ENCODE peak calls at places on chromosome 18, in five cellular contexts. One of them, this sample, is unnamed.

GRCh38 chr18:24878289-24878688 is 417.9 kb downstream of the HRH4 start:
- DNase-seq in psoas muscle: no peak
- DNase-seq in lung: no peak
- DNase-seq in cardiac muscle cell: peak; percentile 55
- DNase-seq in PC-9: no peak
- DNase-seq in this sample: no peak

GRCh38 chr18:22057908-22058527 is 111.4 kb upstream of the GATA6 start:
- DNase-seq in PC-9: no peak
- DNase-seq in psoas muscle: no peak
- DNase-seq in cardiac muscle cell: no peak
- DNase-seq in lung: no peak
- DNase-seq in this sample: no peak

GRCh38 chr18:25896178-25896780 is 194.1 kb downstream of the SS18 start:
- DNase-seq in psoas muscle: no peak
- DNase-seq in lung: no peak
- DNase-seq in PC-9: no peak
- DNase-seq in cardiac muscle cell: peak; percentile 61
- DNase-seq in this sample: no peak

GRCh38 chr18:8260847-8261246 is 348.4 kb upstream of the RAB12 start:
- DNase-seq in psoas muscle: no peak
- DNase-seq in PC-9: no peak
- DNase-seq in lung: no peak
- DNase-seq in cardiac muscle cell: no peak
- DNase-seq in this sample: no peak

GRCh38 chr18:23134780-23135678 is at the start of gene CABLES1:
- DNase-seq in lung: peak; percentile 72
- DNase-seq in PC-9: peak; percentile 55
- DNase-seq in psoas muscle: peak; percentile 60
- DNase-seq in cardiac muscle cell: peak; percentile 69
- DNase-seq in this sample: peak; percentile 84

GRCh38 chr18:5311273-5312009 is 15.9 kb upstream of the ZBTB14 start:
- DNase-seq in cardiac muscle cell: no peak
- DNase-seq in PC-9: no peak
- DNase-seq in psoas muscle: no peak
- DNase-seq in lung: no peak
- DNase-seq in this sample: no peak

GRCh38 chr18:43870626-43871025 is 593.3 kb upstream of the SYT4 start:
- DNase-seq in cardiac muscle cell: no peak
- DNase-seq in psoas muscle: no peak
- DNase-seq in PC-9: no peak
- DNase-seq in lung: no peak
- DNase-seq in this sample: no peak

GRCh38 chr18:43805646-43806194 is 528.4 kb upstream of the SYT4 start:
- DNase-seq in cardiac muscle cell: peak; percentile 29
- DNase-seq in PC-9: no peak
- DNase-seq in psoas muscle: no peak
- DNase-seq in lung: no peak
- DNase-seq in this sample: no peak

GRCh38 chr18:28109781-28110460 is 67.0 kb downstream of the CDH2 start:
- DNase-seq in PC-9: no peak
- DNase-seq in lung: no peak
- DNase-seq in psoas muscle: no peak
- DNase-seq in cardiac muscle cell: no peak
- DNase-seq in this sample: no peak

GRCh38 chr18:59823611-59824195 is 76.1 kb upstream of the PMAIP1 start:
- DNase-seq in cardiac muscle cell: peak; percentile 85
- DNase-seq in lung: peak; percentile 65
- DNase-seq in psoas muscle: peak; percentile 38
- DNase-seq in PC-9: peak; percentile 60
- DNase-seq in this sample: peak; percentile 52

GRCh38 chr18:22286576-22286975 is 117.2 kb downstream of the GATA6 start:
- DNase-seq in psoas muscle: no peak
- DNase-seq in PC-9: peak; percentile 87
- DNase-seq in cardiac muscle cell: no peak
- DNase-seq in lung: peak; percentile 59
- DNase-seq in this sample: no peak

GRCh38 chr18:71919211-71919610 is 624.9 kb downstream of the CBLN2 start:
- DNase-seq in cardiac muscle cell: no peak
- DNase-seq in psoas muscle: no peak
- DNase-seq in lung: no peak
- DNase-seq in PC-9: no peak
- DNase-seq in this sample: no peak

GRCh38 chr18:939167-939566 is 34.5 kb downstream of the ADCYAP1 start:
- DNase-seq in lung: no peak
- DNase-seq in PC-9: peak; percentile 78
- DNase-seq in psoas muscle: no peak
- DNase-seq in cardiac muscle cell: no peak
- DNase-seq in this sample: no peak

GRCh38 chr18:78979682-78980278 is at the start of gene SALL3:
- DNase-seq in cardiac muscle cell: peak; percentile 47
- DNase-seq in psoas muscle: no peak
- DNase-seq in PC-9: no peak
- DNase-seq in lung: no peak
- DNase-seq in this sample: no peak
- H3K4me3 ChIP-seq in cardiac muscle cell: peak within 1 kb of the TSS; percentile 51
- H3K4me3 ChIP-seq in psoas muscle: peak within 1 kb of the TSS; percentile 49
- H3K4me3 ChIP-seq in PC-9: no peak within 1 kb of the TSS
- H3K4me3 ChIP-seq in lung: no peak within 1 kb of the TSS
- H3K4me3 ChIP-seq in this sample: no peak within 1 kb of the TSS

GRCh38 chr18:79528846-79529245 is 133.1 kb downstream of the NFATC1 start:
- DNase-seq in PC-9: peak; percentile 43
- DNase-seq in cardiac muscle cell: peak; percentile 71
- DNase-seq in lung: peak; percentile 53
- DNase-seq in psoas muscle: peak; percentile 49
- DNase-seq in this sample: peak; percentile 59

GRCh38 chr18:79529296-79529695 is 133.6 kb downstream of the NFATC1 start:
- DNase-seq in lung: no peak
- DNase-seq in cardiac muscle cell: no peak
- DNase-seq in psoas muscle: no peak
- DNase-seq in PC-9: no peak
- DNase-seq in this sample: no peak

GRCh38 chr18:79531386-79531785 is 135.7 kb downstream of the NFATC1 start:
- DNase-seq in psoas muscle: no peak
- DNase-seq in PC-9: no peak
- DNase-seq in lung: no peak
- DNase-seq in cardiac muscle cell: no peak
- DNase-seq in this sample: no peak

GRCh38 chr18:79530821-79531220 is 135.1 kb downstream of the NFATC1 start:
- DNase-seq in psoas muscle: no peak
- DNase-seq in cardiac muscle cell: no peak
- DNase-seq in PC-9: no peak
- DNase-seq in lung: no peak
- DNase-seq in this sample: no peak

DNA sequence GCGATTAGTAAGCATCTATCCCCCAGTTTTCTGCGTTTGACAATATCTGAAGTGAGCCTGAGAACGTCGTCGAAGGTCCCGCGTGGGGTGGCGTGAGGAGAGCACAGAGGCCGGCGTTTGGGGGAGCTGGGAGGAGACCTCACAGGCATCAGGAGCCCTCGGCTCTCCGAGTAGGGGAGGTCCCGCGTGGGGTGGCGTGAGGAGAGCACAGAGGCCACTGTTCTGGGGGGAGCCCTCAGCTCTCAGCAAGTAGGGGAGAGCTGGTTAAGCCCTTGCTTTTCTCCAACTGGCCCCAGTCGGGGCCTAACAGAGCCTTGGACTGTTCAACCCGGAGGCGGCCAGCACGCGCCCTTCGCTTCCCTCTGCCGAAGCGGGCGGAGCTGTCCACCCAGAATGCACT is 134.3 kb downstream of the NFATC1 start:
- DNase-seq in lung: no peak
- DNase-seq in psoas muscle: no peak
- DNase-seq in cardiac muscle cell: no peak
- DNase-seq in PC-9: no peak
- DNase-seq in this sample: no peak
- H3K4me3 ChIP-seq in lung: no peak overlapping the region
- H3K4me3 ChIP-seq in psoas muscle: no peak overlapping the region
- H3K4me3 ChIP-seq in cardiac muscle cell: no peak overlapping the region
- H3K4me3 ChIP-seq in PC-9: no peak overlapping the region
- H3K4me3 ChIP-seq in this sample: no peak overlapping the region

DNA sequence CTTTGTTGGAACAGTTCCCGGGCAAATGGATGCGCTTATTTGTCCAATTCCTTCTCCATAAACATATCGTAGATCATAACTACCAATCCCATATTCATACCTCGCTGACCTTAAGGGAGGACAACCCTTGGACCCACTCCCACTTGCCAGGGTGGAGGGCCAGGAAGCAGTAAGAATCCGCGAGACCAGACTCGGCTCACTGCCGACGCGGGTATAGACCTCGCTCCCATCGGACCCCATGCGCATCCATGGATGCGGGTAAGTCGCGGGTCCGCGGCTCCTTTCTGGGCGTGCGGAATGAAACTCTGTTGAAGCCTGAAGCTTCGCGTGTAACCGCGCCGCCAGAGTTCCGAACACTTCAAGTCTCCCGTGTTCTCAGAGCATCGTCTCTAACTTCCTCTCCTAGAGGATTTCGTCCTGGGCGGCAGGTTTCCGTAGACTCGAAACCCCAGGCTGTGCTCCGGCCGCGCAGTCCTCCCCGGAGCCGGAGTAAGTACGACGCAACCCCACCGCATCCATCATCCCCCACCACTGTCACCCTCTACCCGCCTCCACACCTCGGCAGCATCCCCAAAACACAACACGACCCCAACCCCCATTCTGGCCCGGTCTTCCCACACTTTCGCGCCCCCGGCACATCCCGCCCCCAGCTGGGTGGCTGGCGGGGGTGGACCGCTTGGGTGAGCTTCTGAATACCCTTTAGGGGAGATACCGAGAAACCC is 1.0 kb downstream of the DSC3 start:
- DNase-seq in psoas muscle: no peak
- DNase-seq in PC-9: no peak
- DNase-seq in cardiac muscle cell: peak; percentile 40
- DNase-seq in lung: no peak
- DNase-seq in this sample: peak; percentile 5
- H3K4me3 ChIP-seq in psoas muscle: no peak overlapping the region
- H3K4me3 ChIP-seq in PC-9: no peak overlapping the region
- H3K4me3 ChIP-seq in cardiac muscle cell: peak overlapping the region; percentile 34
- H3K4me3 ChIP-seq in lung: no peak overlapping the region
- H3K4me3 ChIP-seq in this sample: peak overlapping the region; percentile 44

GRCh38 chr18:77129150-77129551 is 3.4 kb downstream of the MBP start:
- DNase-seq in psoas muscle: peak; percentile 45
- DNase-seq in cardiac muscle cell: no peak
- DNase-seq in lung: no peak
- DNase-seq in PC-9: peak; percentile 52
- DNase-seq in this sample: no peak

GRCh38 chr18:77127769-77128671 is 4.6 kb downstream of the MBP start:
- DNase-seq in PC-9: peak; percentile 99
- DNase-seq in psoas muscle: peak; percentile 53
- DNase-seq in cardiac muscle cell: no peak
- DNase-seq in lung: peak; percentile 53
- DNase-seq in this sample: no peak

GRCh38 chr18:77123313-77124231 is 9.0 kb downstream of the MBP start:
- DNase-seq in psoas muscle: no peak
- DNase-seq in PC-9: no peak
- DNase-seq in lung: no peak
- DNase-seq in cardiac muscle cell: no peak
- DNase-seq in this sample: no peak

GRCh38 chr18:77119851-77120491 is 12.6 kb downstream of the MBP start:
- DNase-seq in cardiac muscle cell: no peak
- DNase-seq in psoas muscle: no peak
- DNase-seq in lung: no peak
- DNase-seq in PC-9: no peak
- DNase-seq in this sample: no peak

GRCh38 chr18:77124452-77124922 is 8.1 kb downstream of the MBP start:
- DNase-seq in psoas muscle: no peak
- DNase-seq in PC-9: no peak
- DNase-seq in cardiac muscle cell: no peak
- DNase-seq in lung: no peak
- DNase-seq in this sample: no peak
- H3K4me3 ChIP-seq in psoas muscle: no peak overlapping the region
- H3K4me3 ChIP-seq in PC-9: no peak overlapping the region
- H3K4me3 ChIP-seq in cardiac muscle cell: no peak overlapping the region
- H3K4me3 ChIP-seq in lung: no peak overlapping the region
- H3K4me3 ChIP-seq in this sample: no peak overlapping the region

DNA sequence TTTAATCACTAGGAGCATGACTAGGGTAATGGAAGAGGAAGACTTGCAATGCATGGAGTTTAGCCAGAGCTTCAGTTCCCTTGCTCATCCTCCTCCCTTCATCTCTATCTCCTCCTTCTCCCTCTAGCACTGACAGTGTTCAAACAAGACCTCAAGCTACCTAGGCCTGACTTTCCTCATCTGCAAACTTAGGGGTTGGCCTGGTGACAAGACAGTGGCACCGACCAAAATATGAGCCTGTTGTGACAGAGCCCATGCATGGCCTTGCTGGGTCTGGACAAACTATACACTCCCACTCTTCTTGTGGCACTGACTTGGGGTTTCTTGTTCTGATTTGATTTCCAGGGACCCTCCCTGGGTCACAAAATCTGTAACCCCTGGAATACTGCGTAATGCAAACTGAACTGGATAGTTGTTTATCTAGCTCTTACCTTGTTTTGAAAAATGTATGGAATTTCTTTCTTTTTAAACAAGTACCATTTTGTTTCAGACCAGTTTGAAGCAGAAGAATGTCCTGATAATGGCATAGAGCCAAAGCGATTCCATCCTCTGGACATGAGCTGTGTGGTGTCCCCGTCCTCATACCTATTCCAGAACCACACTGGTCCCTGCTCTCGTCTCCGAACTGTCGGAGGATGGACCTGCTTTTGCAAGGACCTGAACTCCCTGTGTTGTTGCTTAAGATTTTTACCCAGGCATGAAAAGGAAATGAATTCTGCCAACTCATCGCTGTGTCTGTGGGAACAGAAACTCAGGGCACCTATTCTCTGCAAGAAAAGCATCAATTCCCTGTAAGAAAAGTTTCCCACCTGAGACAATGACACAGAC is 33.4 kb upstream of the PPP4R1 start:
- DNase-seq in lung: no peak
- DNase-seq in psoas muscle: no peak
- DNase-seq in cardiac muscle cell: no peak
- DNase-seq in PC-9: peak; percentile 75
- DNase-seq in this sample: no peak
- H3K4me3 ChIP-seq in lung: no peak overlapping the region
- H3K4me3 ChIP-seq in psoas muscle: no peak overlapping the region
- H3K4me3 ChIP-seq in cardiac muscle cell: no peak overlapping the region
- H3K4me3 ChIP-seq in PC-9: peak overlapping the region; percentile 25
- H3K4me3 ChIP-seq in this sample: no peak overlapping the region

GRCh38 chr18:76720683-76721082 is 101.7 kb upstream of the ZNF236 start:
- DNase-seq in cardiac muscle cell: no peak
- DNase-seq in psoas muscle: no peak
- DNase-seq in lung: no peak
- DNase-seq in PC-9: no peak
- DNase-seq in this sample: no peak
- H3K4me3 ChIP-seq in cardiac muscle cell: no peak overlapping the region
- H3K4me3 ChIP-seq in psoas muscle: no peak overlapping the region
- H3K4me3 ChIP-seq in lung: no peak overlapping the region
- H3K4me3 ChIP-seq in PC-9: no peak overlapping the region
- H3K4me3 ChIP-seq in this sample: no peak overlapping the region

DNA sequence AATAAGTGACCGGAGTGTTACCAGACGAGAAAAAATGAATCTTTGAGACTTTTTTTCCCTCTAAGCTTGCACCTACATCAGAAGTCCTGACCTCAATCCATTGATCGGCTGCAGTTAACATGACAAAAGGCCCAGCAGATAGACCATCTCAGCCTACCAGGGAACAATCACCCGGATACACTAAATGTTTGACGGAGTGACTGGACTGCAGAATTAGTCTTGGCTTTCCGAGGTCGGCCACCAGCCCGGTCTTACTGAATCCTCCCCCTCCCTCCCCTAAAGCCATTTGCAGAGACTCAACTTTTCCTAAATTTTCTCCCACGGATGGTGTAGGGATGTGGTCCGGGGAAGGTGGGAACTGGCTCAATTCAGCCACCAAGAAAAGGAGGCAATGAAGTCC is 309.9 kb upstream of the SKOR2 start:
- DNase-seq in psoas muscle: no peak
- DNase-seq in cardiac muscle cell: no peak
- DNase-seq in lung: no peak
- DNase-seq in PC-9: no peak
- DNase-seq in this sample: no peak
- H3K4me3 ChIP-seq in psoas muscle: no peak overlapping the region
- H3K4me3 ChIP-seq in cardiac muscle cell: no peak overlapping the region
- H3K4me3 ChIP-seq in lung: no peak overlapping the region
- H3K4me3 ChIP-seq in PC-9: no peak overlapping the region
- H3K4me3 ChIP-seq in this sample: no peak overlapping the region

This sample was measured in Caco-2.